ENCODE peak calls at places on chromosome 19, in seven cellular contexts. J is IMR-90, I is HL-60, Z is foreskin fibroblast, X is heart left ventricle, V is transverse colon, N is HFF-Myc. R is an unnamed sample.

GRCh38 chr19:2680808-2681207 is 21.7 kb downstream of the GNG7 start:
- DNase-seq in J (no peak), I (no peak), Z (no peak), X (no peak), V (no peak), N (no peak), R (no peak)

GRCh38 chr19:16325161-16325527 is 518 bp downstream of the KLF2 start:
- DNase-seq in J (no peak), I (no peak), Z (peak), X (peak), V (peak), N (no peak), R (no peak)

GRCh38 chr19:56105090-56105701 is 15.9 kb downstream of the ZNF787 start:
- DNase-seq in J (peak), I (no peak), Z (peak), X (no peak), V (peak), N (no peak), R (peak)

GRCh38 chr19:44748426-44749254 is at the start of gene BCL3:
- DNase-seq in J (no peak), I (no peak), Z (peak), X (peak), V (peak), N (no peak), R (no peak)

GRCh38 chr19:8206147-8207087 is 2.8 kb upstream of the CERS4 start:
- DNase-seq in J (no peak), I (no peak), Z (no peak), X (no peak), V (no peak), N (no peak), R (no peak)

GRCh38 chr19:13834308-13834790 is 39.1 kb downstream of the ZSWIM4 start:
- DNase-seq in J (peak), I (no peak), Z (peak), X (no peak), V (no peak), N (no peak), R (no peak)

GRCh38 chr19:52189745-52190678 is at the start of gene PPP2R1A:
- DNase-seq in J (peak), I (peak), Z (peak), X (peak), V (peak), N (peak), R (peak)

GRCh38 chr19:7109678-7110289 is 40.3 kb downstream of the ZNF557 start:
- DNase-seq in J (no peak), I (no peak), Z (no peak), X (no peak), V (no peak), N (no peak), R (no peak)

GRCh38 chr19:9586764-9587163 is 2.5 kb upstream of the ZNF121 start:
- DNase-seq in J (peak), I (no peak), Z (peak), X (no peak), V (peak), N (peak), R (peak)

GRCh38 chr19:40607898-40608621 is 6.9 kb downstream of the LTBP4 start:
- DNase-seq in J (no peak), I (no peak), Z (no peak), X (no peak), V (no peak), N (no peak), R (no peak)

GRCh38 chr19:39555883-39556282 is 15.9 kb upstream of the EID2 start:
- DNase-seq in J (no peak), I (no peak), Z (no peak), X (no peak), V (no peak), N (no peak), R (no peak)

GRCh38 chr19:1591421-1592022 is 1.1 kb downstream of the MBD3 start:
- DNase-seq in J (no peak), I (no peak), Z (peak), X (no peak), V (no peak), N (no peak), R (no peak)

GRCh38 chr19:55553217-55554182 is 8.2 kb upstream of the SBK3 start:
- DNase-seq in J (no peak), I (no peak), Z (peak), X (no peak), V (no peak), N (no peak), R (no peak)

GRCh38 chr19:30249911-30250310 is 122.3 kb upstream of the ZNF536 start:
- DNase-seq in J (no peak), I (no peak), Z (peak), X (no peak), V (no peak), N (no peak), R (no peak)

GRCh38 chr19:5141278-5141925 is 172.5 kb downstream of the KDM4B start:
- DNase-seq in J (peak), I (no peak), Z (no peak), X (peak), V (no peak), N (no peak), R (no peak)

DNA sequence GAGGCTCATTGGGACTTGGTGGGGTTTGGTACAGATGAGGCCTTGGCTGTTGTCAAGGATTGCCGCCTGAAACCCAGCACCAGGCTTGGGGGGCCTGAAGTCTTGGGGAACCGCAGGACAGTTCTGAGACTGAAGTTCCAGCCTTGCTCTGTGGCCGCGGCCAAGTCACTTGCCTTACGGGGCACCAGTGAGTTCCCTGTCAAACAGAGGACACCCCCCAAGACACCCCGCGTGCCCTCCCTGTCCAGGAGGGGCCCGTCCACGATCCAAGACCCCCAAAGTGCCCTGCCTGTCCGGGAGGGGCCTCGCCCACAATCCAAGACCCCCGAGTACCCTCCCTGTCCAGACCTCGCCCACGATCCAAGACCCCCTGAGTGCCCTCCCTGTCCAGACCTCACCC is 2.5 kb downstream of the CDC34 start:
- DNase-seq in J (no peak), I (no peak), Z (no peak), X (no peak), V (peak), N (no peak), R (no peak)
- TF ChIP-seq CTCF in J (no peak), I (no peak), Z (no peak), X (no peak), V (no peak), N (no peak), R (no peak)

DNA sequence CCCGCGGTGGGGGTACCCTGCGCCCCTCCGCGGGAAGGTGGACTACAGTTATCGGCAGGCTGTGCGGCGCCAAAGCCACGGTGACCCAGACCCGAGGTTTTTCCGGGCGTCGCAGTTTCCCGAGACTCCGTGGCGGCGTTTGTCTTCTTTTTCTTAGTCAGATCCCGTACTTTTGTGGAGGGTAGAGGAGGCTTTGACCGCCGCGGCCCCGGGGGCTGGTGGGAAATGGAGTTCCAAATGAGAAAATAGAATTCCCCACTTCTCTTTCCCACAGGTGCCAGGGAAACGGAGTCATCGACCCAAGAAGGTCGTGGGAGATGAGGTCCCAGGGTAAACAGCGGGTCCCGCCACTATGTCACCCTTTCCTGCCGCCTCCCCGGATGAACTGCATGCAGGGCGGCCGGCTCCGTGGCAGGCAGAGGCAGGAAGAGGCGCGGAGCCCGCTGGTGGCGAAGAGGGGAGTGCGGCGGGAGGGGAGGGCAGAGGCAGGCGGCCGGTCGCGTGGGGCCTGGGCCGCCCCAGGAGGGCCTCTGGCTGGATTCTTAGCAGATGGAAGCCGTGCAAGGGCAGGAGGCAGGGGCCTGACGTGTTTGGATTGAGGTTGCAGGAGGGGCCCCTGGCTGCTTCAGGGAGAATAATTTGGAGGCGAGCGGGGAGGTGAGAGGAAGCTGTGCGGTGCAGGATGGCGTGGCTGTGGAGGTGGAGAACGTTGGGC is 11.5 kb downstream of the CYTH2 start:
- DNase-seq in J (no peak), I (no peak), Z (peak), X (peak), V (peak), N (no peak), R (no peak)
- H3K4me3 ChIP-seq in J (peak), I (no peak), Z (peak), X (peak), V (peak), N (peak), R (no peak)

GRCh38 chr19:48004236-48004635 is 9.8 kb downstream of the ELSPBP1 start:
- DNase-seq in J (no peak), I (no peak), Z (no peak), X (no peak), V (no peak), N (no peak), R (no peak)

GRCh38 chr19:48000846-48001245 is 6.4 kb downstream of the ELSPBP1 start:
- DNase-seq in J (no peak), I (no peak), Z (no peak), X (no peak), V (no peak), N (no peak), R (no peak)

GRCh38 chr19:48010932-48011758 is 16.7 kb downstream of the ELSPBP1 start:
- DNase-seq in J (no peak), I (no peak), Z (no peak), X (no peak), V (no peak), N (no peak), R (no peak)

DNA sequence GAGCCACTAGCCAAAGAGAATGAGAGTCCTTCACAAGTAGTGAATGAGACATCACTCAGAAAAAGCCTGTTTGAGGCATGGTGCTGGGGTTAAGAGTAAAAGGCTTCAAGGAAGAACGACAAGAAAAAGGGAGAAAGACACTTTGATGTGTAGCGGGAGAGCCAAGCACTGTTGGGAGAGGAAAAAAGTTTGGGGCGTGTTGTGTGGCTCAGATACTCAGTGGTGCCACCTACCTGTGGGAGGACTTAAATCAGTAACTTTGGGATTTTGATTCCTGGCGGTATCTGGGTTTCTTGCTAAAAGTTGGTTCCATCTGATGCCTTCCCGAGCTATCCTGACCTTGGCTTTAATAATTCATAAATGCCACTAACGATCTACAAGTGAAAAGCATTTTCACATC is 12.3 kb downstream of the ELSPBP1 start:
- DNase-seq in J (no peak), I (no peak), Z (no peak), X (no peak), V (no peak), N (no peak), R (no peak)
- TF ChIP-seq CTCF in J (no peak), I (no peak), Z (peak), X (no peak), V (no peak), N (peak), R (peak)

GRCh38 chr19:47779524-47780214 is 1.2 kb downstream of the SELENOW start:
- DNase-seq in J (no peak), I (no peak), Z (peak), X (peak), V (peak), N (no peak), R (no peak)

GRCh38 chr19:47780215-47780551 is 1.7 kb downstream of the SELENOW start:
- DNase-seq in J (no peak), I (no peak), Z (no peak), X (no peak), V (no peak), N (no peak), R (no peak)

GRCh38 chr19:47776568-47776967 is 1.9 kb upstream of the SELENOW start:
- DNase-seq in J (no peak), I (no peak), Z (no peak), X (no peak), V (no peak), N (no peak), R (no peak)

GRCh38 chr19:47778954-47779351 is 450 bp downstream of the SELENOW start:
- DNase-seq in J (no peak), I (no peak), Z (peak), X (no peak), V (peak), N (no peak), R (no peak)

DNA sequence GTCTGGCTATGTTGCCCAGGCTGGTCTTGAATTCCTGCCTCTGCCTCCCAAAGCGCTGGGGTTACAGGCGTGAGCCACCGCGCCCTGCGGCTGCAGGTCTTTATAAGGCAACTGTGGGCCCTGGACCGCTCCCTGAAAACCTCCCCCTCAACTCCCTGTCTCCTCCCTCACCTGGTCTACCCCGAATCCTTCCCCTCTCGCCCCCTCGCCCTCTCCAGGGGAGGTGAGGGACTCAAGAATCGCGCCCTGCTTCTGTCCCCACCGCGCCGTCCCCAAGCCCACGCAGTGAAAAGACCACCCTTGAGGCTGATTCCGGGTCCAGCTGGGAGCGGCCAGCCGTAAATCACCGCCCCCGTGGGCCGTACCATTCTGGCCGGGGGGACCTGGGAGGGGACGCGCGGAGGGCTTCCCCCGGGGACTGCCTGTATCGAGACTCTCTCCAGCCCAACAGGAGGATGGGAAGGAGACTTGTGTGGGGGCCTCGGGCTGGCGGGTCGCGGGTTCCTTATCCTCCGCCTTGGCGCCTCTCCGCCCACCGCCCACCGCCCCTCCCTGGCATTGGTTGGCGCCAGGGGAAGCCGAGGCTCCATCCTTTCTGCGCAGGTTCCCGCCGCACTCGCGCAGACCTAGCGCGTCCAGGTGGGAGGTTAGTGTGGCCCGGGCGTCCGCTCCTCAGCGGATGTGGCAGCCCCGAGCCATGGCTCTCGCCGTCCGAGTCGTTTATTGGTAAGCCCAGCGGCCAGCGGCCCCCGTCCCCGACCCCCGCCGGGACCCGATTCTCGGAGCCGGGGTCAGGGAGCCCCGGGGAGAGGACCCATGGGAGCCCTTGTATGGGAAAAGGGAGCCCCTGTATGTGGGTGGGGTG is at the start of gene SELENOW:
- DNase-seq in J (peak), I (peak), Z (peak), X (peak), V (peak), N (no peak), R (no peak)
- H3K4me3 ChIP-seq in J (peak), I (peak), Z (peak), X (peak), V (peak), N (peak), R (peak)

DNA sequence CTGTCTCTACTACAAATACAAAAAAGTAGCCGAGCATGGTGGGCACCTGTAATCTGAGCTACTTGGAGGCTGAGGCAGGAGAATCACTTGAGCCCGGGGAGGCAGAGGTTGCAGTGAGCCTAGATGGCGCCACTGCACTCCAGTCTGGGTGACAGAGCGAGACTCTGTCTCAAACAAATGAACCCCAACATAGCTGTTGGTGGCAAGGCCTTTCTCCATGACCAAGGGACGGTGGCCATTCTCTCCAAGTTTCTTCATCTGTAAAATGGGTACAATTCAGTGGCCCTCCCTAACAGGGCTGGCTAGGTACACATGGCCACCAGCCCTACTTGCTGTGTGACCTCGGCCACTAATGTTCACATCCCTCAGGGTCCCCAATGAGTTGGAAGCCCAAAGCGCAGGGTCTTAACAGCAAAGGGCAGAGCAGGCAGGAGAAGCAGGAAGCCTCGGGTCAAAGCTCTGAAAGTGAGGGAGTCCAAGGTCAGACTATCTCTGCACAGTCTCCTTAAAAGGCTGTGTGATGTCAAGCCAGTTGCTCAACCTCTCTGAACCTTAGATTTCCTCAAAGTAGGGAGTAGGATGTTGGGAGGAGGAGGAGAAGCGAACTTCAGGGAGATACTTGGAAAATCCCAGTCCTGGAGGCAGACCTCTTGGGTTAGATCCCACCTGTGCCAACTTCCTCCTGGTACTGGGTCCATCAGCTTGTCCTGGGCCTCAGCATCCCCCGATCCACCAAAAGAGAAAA is 2.7 kb downstream of the JUND start:
- DNase-seq in J (no peak), I (peak), Z (no peak), X (no peak), V (peak), N (no peak), R (no peak)
- TF ChIP-seq CTCF in J (peak), I (no peak), Z (peak), X (peak), V (no peak), N (peak), R (peak)

DNA sequence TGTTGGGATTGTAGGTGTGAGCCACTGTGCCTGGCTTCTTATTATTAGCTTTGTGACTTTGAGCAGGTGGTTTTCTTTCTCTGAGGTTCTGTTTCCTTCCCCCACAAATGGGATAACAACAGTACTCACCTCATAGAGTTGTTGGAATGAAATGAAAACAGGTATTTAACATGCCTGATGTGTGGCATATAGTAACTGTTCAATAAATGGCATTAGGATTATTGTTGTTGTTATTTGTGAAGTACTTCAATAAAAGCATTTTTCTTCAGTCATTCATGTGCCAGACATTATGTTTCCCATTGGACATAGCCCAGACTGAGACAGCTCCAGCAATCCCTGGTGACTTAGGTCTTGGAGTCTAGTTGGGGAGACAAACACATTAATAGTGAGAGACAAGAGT is 1.5 kb downstream of the MEGF8 start:
- DNase-seq in J (no peak), I (no peak), Z (no peak), X (no peak), V (no peak), N (no peak), R (no peak)
- H3K4me3 ChIP-seq in J (no peak), I (no peak), Z (peak), X (no peak), V (no peak), N (peak), R (peak)

DNA sequence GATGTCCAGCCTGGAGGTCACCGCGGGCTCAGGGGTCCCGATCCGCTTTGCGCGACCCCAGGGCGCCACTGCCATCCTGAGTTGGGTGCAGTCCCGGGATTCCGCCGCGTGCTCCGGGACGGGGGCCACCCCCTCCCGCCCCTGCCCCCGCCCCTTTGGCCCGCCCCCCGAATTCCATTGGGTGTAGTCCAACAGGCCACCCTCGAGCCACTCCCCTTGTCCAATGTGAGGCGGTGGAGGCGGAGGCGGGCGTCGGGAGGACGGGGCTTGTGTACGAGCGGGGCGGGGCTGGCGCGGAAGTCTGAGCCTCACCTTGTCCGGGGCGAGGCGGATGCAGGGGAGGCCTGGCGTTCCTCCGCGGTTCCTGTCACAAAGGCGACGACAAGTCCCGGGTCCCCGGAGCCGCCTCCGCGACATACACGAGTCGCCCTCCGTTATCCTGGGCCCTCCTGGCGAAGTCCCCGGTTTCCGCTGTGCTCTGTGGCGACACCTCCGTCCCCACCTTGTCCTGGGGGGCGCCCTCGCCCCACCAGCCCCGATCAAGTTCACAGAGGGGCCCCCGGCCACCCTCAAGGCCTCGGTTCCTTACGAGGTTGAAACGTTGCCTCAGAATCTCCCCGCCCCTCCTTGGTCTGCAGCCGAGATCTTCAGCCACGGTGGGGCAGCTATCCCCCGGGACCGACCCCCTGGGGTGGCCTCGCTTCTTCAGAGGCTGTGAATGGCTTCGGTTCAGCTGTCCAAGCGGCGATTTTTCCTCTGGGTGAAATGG is 1.2 kb downstream of the LDLR start:
- DNase-seq in J (peak), I (peak), Z (peak), X (peak), V (peak), N (peak), R (no peak)
- TF ChIP-seq CTCF in J (no peak), I (no peak), Z (no peak), X (no peak), V (no peak), N (no peak), R (peak)

R was measured in epithelial cell of proximal tubule.